ENCODE peak calls at places on chromosomes 5 and 9, in eight cellular contexts. X, P, G, I, L, B, Z and O are unnamed samples.

GRCh38 chr5:94180761-94181160 is 437.6 kb downstream of the KIAA0825 start:
- DNase-seq in P (no peak), X (no peak), B (no peak), G (no peak), I (no peak), Z (no peak), L (no peak), O (no peak)

GRCh38 chr5:128409401-128409800 is 128.6 kb downstream of the FBN2 start:
- DNase-seq in P (no peak), X (no peak), G (no peak), I (no peak), B (no peak), L (no peak), Z (no peak), O (no peak)

GRCh38 chr5:3835817-3836216 is 240.2 kb downstream of the IRX1 start:
- DNase-seq in I (no peak), X (no peak), B (no peak), L (no peak), G (no peak), Z (no peak), P (no peak), O (no peak)

GRCh38 chr5:176183321-176184074 is 54.7 kb upstream of the SIMC1 start:
- DNase-seq in X (no peak), L (no peak), G (no peak), P (no peak), Z (no peak), B (no peak), I (no peak), O (no peak)

GRCh38 chr5:132753135-132753987 is 6.1 kb downstream of the CCNI2 start:
- DNase-seq in Z (no peak), L (no peak), X (no peak), P (no peak), B (peak), I (no peak), G (no peak), O (no peak)

GRCh38 chr5:22631683-22632082 is 221.5 kb downstream of the CDH12 start:
- DNase-seq in G (no peak), L (no peak), I (no peak), Z (no peak), P (no peak), B (no peak), X (no peak), O (no peak)

GRCh38 chr9:136220017-136220729 is 15.2 kb upstream of the LHX3 start:
- DNase-seq in P (no peak), Z (peak), X (peak), I (peak), G (no peak), B (no peak), L (no peak), O (peak)

GRCh38 chr9:93645149-93645889 is 68.9 kb downstream of the PHF2 start:
- DNase-seq in P (peak), X (no peak), B (no peak), G (no peak), Z (no peak), L (no peak), I (no peak), O (no peak)

GRCh38 chr5:62780888-62781287 is 202.3 kb downstream of the LRRC70 start:
- DNase-seq in G (no peak), L (no peak), P (no peak), B (no peak), X (no peak), Z (no peak), I (no peak), O (no peak)

GRCh38 chr5:137498301-137498735 is 808 bp downstream of the SPOCK1 start:
- DNase-seq in P (no peak), L (no peak), Z (peak), G (no peak), I (no peak), B (peak), X (no peak), O (peak)

GRCh38 chr5:66410056-66410455 is 186.1 kb upstream of the MAST4 start:
- DNase-seq in Z (no peak), B (no peak), X (no peak), I (no peak), G (no peak), P (peak), L (no peak), O (no peak)

GRCh38 chr9:137391411-137391754 is 31.6 kb downstream of the EXD3 start:
- DNase-seq in X (no peak), G (no peak), I (no peak), L (no peak), B (no peak), Z (no peak), P (peak), O (no peak)

GRCh38 chr5:114361724-114362196 is at the start of gene KCNN2:
- DNase-seq in I (no peak), B (peak), G (no peak), L (no peak), P (peak), X (no peak), Z (peak), O (peak)

GRCh38 chr9:131668439-131669233 is 71.2 kb downstream of the RAPGEF1 start:
- DNase-seq in B (no peak), L (peak), X (peak), Z (peak), I (peak), P (peak), G (peak), O (peak)

GRCh38 chr9:111903996-111904395 is 7.4 kb downstream of the UGCG start:
- DNase-seq in X (no peak), I (no peak), P (no peak), Z (no peak), B (no peak), L (no peak), G (no peak), O (no peak)

GRCh38 chr9:112771359-112772214 is 21.0 kb downstream of the SNX30 start:
- DNase-seq in I (no peak), G (no peak), X (no peak), Z (no peak), L (no peak), B (no peak), P (no peak), O (no peak)

GRCh38 chr5:113678924-113679575 is 165.6 kb downstream of the YTHDC2 start:
- DNase-seq in L (peak), P (no peak), I (no peak), G (peak), B (no peak), X (peak), Z (peak), O (peak)

GRCh38 chr5:147245381-147246055 is 10.7 kb downstream of the STK32A start:
- DNase-seq in Z (no peak), X (no peak), G (no peak), B (no peak), P (no peak), I (no peak), L (no peak), O (no peak)

GRCh38 chr9:113875917-113876805 is at the start of gene ZNF618:
- DNase-seq in L (no peak), B (no peak), I (no peak), P (peak), X (no peak), Z (peak), G (no peak), O (no peak)